ENCODE peak calls at places on chromosomes 12 and 14, in seven cellular contexts. Z is NAMALWA, Y is fibroblast of pulmonary artery, J is COR-L47, L is hepatic stellate cell, Q is germinal center, K is glutamatergic neuron. X is an unnamed sample.

GRCh38 chr12:1262008-1262407 is 271.0 kb downstream of the ERC1 start:
- DNase-seq in Z (no peak), Y (no peak), J (no peak), L (no peak), Q (no peak), K (no peak), X (no peak)

GRCh38 chr12:59708059-59708458 is 112.2 kb downstream of the SLC16A7 start:
- DNase-seq in Z (no peak), Y (peak), J (no peak), L (no peak), Q (no peak), K (no peak), X (no peak)

GRCh38 chr14:64293976-64294671 is at the start of gene ESR2:
- DNase-seq in Z (no peak), Y (peak), J (peak), L (peak), Q (peak), K (peak), X (no peak)

GRCh38 chr12:102376251-102376747 is 104.1 kb downstream of the IGF1 start:
- DNase-seq in Z (no peak), Y (peak), J (no peak), L (no peak), Q (no peak), K (no peak), X (no peak)

GRCh38 chr12:124544311-124544970 is 23.0 kb downstream of the NCOR2 start:
- DNase-seq in Z (no peak), Y (no peak), J (no peak), L (no peak), Q (no peak), K (no peak), X (no peak)

GRCh38 chr12:125289965-125290364 is 224.7 kb downstream of the AACS start:
- DNase-seq in Z (no peak), Y (no peak), J (no peak), L (no peak), Q (no peak), K (no peak), X (no peak)

GRCh38 chr12:83559650-83560049 is 872.9 kb downstream of the TMTC2 start:
- DNase-seq in Z (no peak), Y (no peak), J (no peak), L (no peak), Q (no peak), K (no peak), X (no peak)

GRCh38 chr12:41663487-41664258 is 475.6 kb downstream of the PDZRN4 start:
- DNase-seq in Z (no peak), Y (peak), J (peak), L (peak), Q (no peak), K (no peak), X (no peak)

GRCh38 chr14:83309833-83310232 is 1776.2 kb upstream of the SEL1L start:
- DNase-seq in Z (no peak), Y (no peak), J (no peak), L (no peak), Q (no peak), K (no peak), X (no peak)

GRCh38 chr14:68458840-68459469 is 333.9 kb downstream of the ZFP36L1 start:
- DNase-seq in Z (no peak), Y (peak), J (peak), L (peak), Q (no peak), K (no peak), X (no peak)

GRCh38 chr12:6090786-6091185 is 33.7 kb downstream of the VWF start:
- DNase-seq in Z (no peak), Y (peak), J (no peak), L (no peak), Q (no peak), K (no peak), X (no peak)

GRCh38 chr14:28142400-28143015 is 624.1 kb upstream of the FOXG1 start:
- DNase-seq in Z (peak), Y (peak), J (peak), L (no peak), Q (no peak), K (no peak), X (no peak)

GRCh38 chr14:33282181-33282580 is 343.5 kb downstream of the NPAS3 start:
- DNase-seq in Z (no peak), Y (no peak), J (no peak), L (no peak), Q (no peak), K (no peak), X (no peak)

GRCh38 chr14:96104469-96105057 is 65.4 kb downstream of the C14orf132 start:
- DNase-seq in Z (peak), Y (peak), J (no peak), L (peak), Q (no peak), K (no peak), X (no peak)

GRCh38 chr12:15522574-15523187 is 200.4 kb downstream of the PTPRO start:
- DNase-seq in Z (peak), Y (peak), J (peak), L (no peak), Q (no peak), K (no peak), X (no peak)